ENCODE peak calls at places on chromosomes 12 and 14, in ten cellular contexts. R, N, P, H, B, X, T, Q, L and A are unnamed samples.
A peak's percentile ranks its signal among the peaks of the same experiment; 100 is the strongest.

GRCh38 chr12:53174881-53175491 is 5.5 kb upstream of the ZNF740 start:
- DNase-seq in H (peak; percentile 59), T (peak; percentile 43), P (no peak), X (no peak), B (peak; percentile 75), N (no peak), Q (no peak), L (peak; percentile 95), R (no peak), A (no peak)

GRCh38 chr12:101552277-101552676 is 42.5 kb upstream of the MYBPC1 start:
- DNase-seq in N (no peak), R (no peak), H (peak; percentile 69), P (peak; percentile 79), L (no peak), Q (no peak), T (peak; percentile 6), X (no peak), B (peak; percentile 8), A (no peak)

GRCh38 chr12:106914796-106915634 is 40.7 kb upstream of the TMEM263 start:
- DNase-seq in P (no peak), X (no peak), L (no peak), B (no peak), T (no peak), N (no peak), Q (no peak), H (no peak), R (no peak), A (no peak)

GRCh38 chr14:92577321-92577742 is 63.8 kb downstream of the RIN3 start:
- DNase-seq in Q (peak; percentile 71), R (no peak), T (no peak), L (no peak), H (no peak), N (no peak), B (no peak), P (no peak), X (no peak), A (no peak)

GRCh38 chr12:47807338-47807737 is 12.4 kb downstream of the HDAC7 start:
- DNase-seq in H (no peak), R (no peak), P (no peak), Q (no peak), X (no peak), B (no peak), T (no peak), L (no peak), N (no peak), A (no peak)

GRCh38 chr12:89825591-89826449 is 117.2 kb upstream of the ATP2B1 start:
- DNase-seq in R (no peak), X (no peak), T (no peak), B (peak; percentile 23), L (no peak), P (no peak), Q (no peak), N (no peak), H (peak; percentile 34), A (no peak)

GRCh38 chr12:49093746-49094103 is 876 bp downstream of the DHH start:
- DNase-seq in X (no peak), B (peak; percentile 28), L (peak; percentile 38), P (no peak), R (no peak), N (no peak), H (no peak), Q (no peak), T (no peak), A (peak; percentile 48)

GRCh38 chr12:78938341-78939084 is 73.9 kb downstream of the SYT1 start:
- DNase-seq in B (no peak), P (no peak), Q (no peak), X (no peak), L (no peak), H (no peak), R (no peak), N (no peak), T (no peak), A (no peak)

GRCh38 chr14:95526483-95527391 is 8.1 kb upstream of the GLRX5 start:
- DNase-seq in L (no peak), Q (no peak), R (no peak), P (no peak), N (no peak), X (no peak), H (peak; percentile 67), T (no peak), B (no peak), A (no peak)

GRCh38 chr12:24975425-24975824 is 26.5 kb upstream of the BCAT1 start:
- DNase-seq in X (no peak), Q (no peak), R (no peak), L (no peak), N (no peak), B (no peak), H (no peak), P (no peak), T (peak; percentile 30), A (peak; percentile 31)

GRCh38 chr14:63300854-63301253 is 17.9 kb downstream of the GPHB5 start:
- DNase-seq in B (no peak), T (no peak), X (no peak), Q (no peak), N (no peak), L (no peak), H (no peak), R (no peak), P (no peak), A (no peak)

GRCh38 chr14:34775342-34775741 is 60.9 kb upstream of the CFL2 start:
- DNase-seq in L (no peak), B (no peak), X (no peak), H (no peak), R (no peak), Q (no peak), N (no peak), P (no peak), T (no peak), A (no peak)

GRCh38 chr14:24079521-24080141 is 8.3 kb downstream of the CPNE6 start:
- DNase-seq in T (peak; percentile 33), R (no peak), H (no peak), N (no peak), Q (no peak), X (no peak), L (peak; percentile 90), P (no peak), B (no peak), A (peak; percentile 50)

GRCh38 chr12:123713398-123714301 is 1.5 kb downstream of the ATP6V0A2 start:
- DNase-seq in T (peak; percentile 49), R (no peak), H (peak; percentile 12), L (no peak), B (peak; percentile 35), Q (no peak), X (no peak), N (peak; percentile 35), P (no peak), A (no peak)

GRCh38 chr12:72472350-72472749 is 200.2 kb downstream of the TRHDE start:
- DNase-seq in L (no peak), R (no peak), N (no peak), B (no peak), P (no peak), X (no peak), H (no peak), Q (no peak), T (no peak), A (no peak)
- TF ChIP-seq CTCF in L (peak; percentile 38), R (no peak), N (no peak), B (no peak), P (peak; percentile 27), X (no peak), H (no peak), Q (no peak), T (no peak), A (no peak)

GRCh38 chr12:12900786-12901157 is 9.4 kb downstream of the GPRC5A start:
- DNase-seq in P (no peak), X (no peak), H (no peak), R (no peak), Q (no peak), B (no peak), N (no peak), L (no peak), T (no peak), A (no peak)

GRCh38 chr12:12902036-12902435 is 10.7 kb downstream of the GPRC5A start:
- DNase-seq in H (peak; percentile 84), N (no peak), Q (no peak), R (no peak), B (peak; percentile 68), P (no peak), L (no peak), T (no peak), X (no peak), A (no peak)

GRCh38 chr12:12898911-12899511 is 7.6 kb downstream of the GPRC5A start:
- DNase-seq in X (no peak), P (no peak), R (no peak), N (no peak), Q (no peak), H (no peak), T (no peak), B (no peak), L (no peak), A (no peak)

GRCh38 chr12:12899530-12900380 is 8.4 kb downstream of the GPRC5A start:
- DNase-seq in Q (no peak), N (no peak), T (no peak), X (peak; percentile 86), P (no peak), B (peak; percentile 97), L (no peak), R (peak; percentile 82), H (peak; percentile 95), A (no peak)

DNA sequence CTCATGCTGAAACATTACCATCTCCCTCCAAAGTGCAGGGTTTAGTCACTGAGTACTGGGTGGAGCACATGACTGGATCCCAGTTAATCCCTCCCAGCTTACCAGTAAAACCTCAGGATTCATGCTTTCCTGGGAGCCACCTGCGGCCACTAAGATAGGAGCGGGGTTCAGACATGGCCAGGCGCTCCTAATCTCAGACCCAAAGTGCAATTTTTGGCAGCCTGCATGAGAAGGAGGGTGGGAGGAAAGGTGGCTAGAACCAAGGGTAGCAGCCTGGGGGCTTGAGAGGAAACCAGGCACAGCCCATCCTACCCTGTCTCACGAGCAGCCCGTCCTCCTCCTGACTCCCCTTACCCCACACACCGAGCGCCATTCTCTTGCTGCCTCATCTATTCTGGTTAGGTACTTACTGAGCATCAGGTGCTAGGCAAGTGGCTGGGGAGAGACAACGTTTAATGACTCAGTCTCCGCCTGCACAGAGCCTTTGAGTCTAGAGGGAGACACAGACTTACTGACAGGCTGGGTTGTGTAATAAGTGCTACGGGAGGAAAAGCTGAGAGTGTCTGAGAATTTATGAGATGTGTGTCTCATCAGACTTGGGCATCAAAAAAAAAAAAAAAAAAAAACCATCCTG is 9.9 kb downstream of the GPRC5A start:
- DNase-seq in N (no peak), R (peak; percentile 97), X (peak; percentile 89), B (peak; percentile 93), L (no peak), Q (no peak), H (peak; percentile 91), T (no peak), P (no peak), A (no peak)
- TF ChIP-seq CTCF in N (no peak), R (no peak), X (no peak), B (no peak), L (no peak), Q (no peak), H (no peak), T (no peak), P (no peak), A (no peak)

GRCh38 chr12:30882706-30883105 is 43.8 kb upstream of the TSPAN11 start:
- DNase-seq in T (no peak), X (no peak), P (no peak), L (no peak), H (peak; percentile 22), Q (no peak), N (no peak), B (peak; percentile 14), R (no peak), A (no peak)
- TF ChIP-seq CTCF in T (no peak), X (peak; percentile 5), P (no peak), L (peak; percentile 46), H (no peak), Q (no peak), N (no peak), B (no peak), R (peak; percentile 6), A (no peak)

GRCh38 chr12:9619411-9620179 is 11.9 kb upstream of the KLRB1 start:
- DNase-seq in R (no peak), N (no peak), Q (no peak), P (no peak), B (no peak), T (no peak), H (no peak), X (no peak), L (no peak), A (no peak)
- TF ChIP-seq CTCF in R (no peak), N (no peak), Q (no peak), P (no peak), B (no peak), T (no peak), H (no peak), X (no peak), L (no peak), A (no peak)